ENCODE peak calls at places on chromosomes 5 and 9, in six cellular contexts. S is IMR-90, C is heart right ventricle, O is adrenal gland, F is SJSA1, Z is right lobe of liver. L is an unnamed sample.
A peak's percentile ranks its signal among the peaks of the same experiment; 100 is the strongest.

GRCh38 chr9:21933865-21934264 is 60.3 kb downstream of the CDKN2A start:
- DNase-seq in C (no peak), O (no peak), S (peak; percentile 57), Z (no peak), F (no peak), L (no peak)

GRCh38 chr5:7747728-7748127 is 103.2 kb downstream of the CFAP90 start:
- DNase-seq in Z (no peak), C (no peak), O (no peak), S (no peak), F (no peak), L (no peak)

GRCh38 chr5:138303365-138303764 is 28.2 kb downstream of the CDC25C start:
- DNase-seq in S (peak; percentile 68), F (no peak), C (no peak), Z (no peak), O (no peak), L (no peak)

GRCh38 chr5:15737882-15738677 is 238.1 kb downstream of the FBXL7 start:
- DNase-seq in O (no peak), S (peak; percentile 17), F (no peak), Z (no peak), C (no peak), L (no peak)

GRCh38 chr9:116605904-116606341 is 81.2 kb upstream of the TRIM32 start:
- DNase-seq in S (no peak), Z (no peak), C (peak; percentile 30), F (no peak), O (no peak), L (no peak)

GRCh38 chr9:122392284-122392683 is 21.5 kb downstream of the PTGS1 start:
- DNase-seq in S (no peak), O (no peak), F (no peak), Z (no peak), C (no peak), L (no peak)

GRCh38 chr5:138643040-138643791 is 68.0 kb upstream of the HSPA9 start:
- DNase-seq in S (no peak), C (no peak), F (no peak), O (no peak), Z (no peak), L (no peak)

GRCh38 chr9:122058051-122058450 is 35.1 kb downstream of the TTLL11 start:
- DNase-seq in S (no peak), C (no peak), O (no peak), Z (no peak), F (no peak), L (no peak)

GRCh38 chr5:133400831-133401351 is 211.4 kb downstream of the FSTL4 start:
- DNase-seq in S (no peak), Z (no peak), F (no peak), C (no peak), O (no peak), L (peak; percentile 59)

GRCh38 chr5:170473642-170474041 is 30.2 kb upstream of the KCNIP1 start:
- DNase-seq in C (no peak), S (no peak), F (no peak), O (no peak), Z (no peak), L (no peak)

GRCh38 chr5:79448336-79448735 is 65.6 kb downstream of the HOMER1 start:
- DNase-seq in C (no peak), O (no peak), S (peak; percentile 73), F (peak; percentile 80), Z (no peak), L (no peak)

GRCh38 chr5:126776499-126777256 is at the start of gene LMNB1:
- DNase-seq in O (peak; percentile 92), Z (peak; percentile 96), F (peak; percentile 100), S (peak; percentile 94), C (peak; percentile 94), L (peak; percentile 98)

GRCh38 chr5:99543841-99544240 is 615.0 kb upstream of the CHD1 start:
- DNase-seq in Z (no peak), S (no peak), F (no peak), O (no peak), C (no peak), L (no peak)

DNA sequence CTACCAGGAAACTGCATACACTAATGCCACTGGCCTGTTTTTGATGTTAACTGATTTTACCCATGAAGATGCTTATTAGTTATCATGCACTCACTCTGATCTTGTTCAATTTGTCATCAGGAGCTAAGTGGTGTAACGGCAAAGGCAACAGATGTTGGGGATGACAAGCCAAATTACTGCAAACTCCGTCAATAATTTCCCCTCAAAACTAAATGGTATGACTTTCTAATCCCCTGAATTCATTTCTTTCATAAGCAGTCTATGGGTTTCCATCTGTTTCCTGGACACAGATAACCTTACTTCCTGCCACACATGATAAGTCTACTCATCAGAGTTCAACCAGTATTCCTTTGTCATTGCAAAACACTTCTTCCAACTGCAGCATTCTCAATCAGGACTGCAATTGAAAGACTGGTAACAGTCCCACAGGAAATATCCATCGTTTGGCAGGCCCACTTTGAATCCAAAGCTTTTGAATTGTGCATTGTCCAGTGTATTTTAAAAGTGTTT is 96.2 kb upstream of the SMC2 start:
- DNase-seq in C (no peak), O (no peak), Z (no peak), F (no peak), S (no peak), L (no peak)
- H3K9me3 ChIP-seq in C (no peaks in the 10 kb centered on the region), O (no peaks in the 10 kb centered on the region), Z (no peaks in the 10 kb centered on the region), F (no peaks in the 10 kb centered on the region), S (no peaks in the 10 kb centered on the region), L (no peaks in the 10 kb centered on the region)

GRCh38 chr9:18495065-18495464 is 21.1 kb downstream of the ADAMTSL1 start:
- DNase-seq in F (no peak), C (no peak), Z (no peak), S (no peak), O (no peak), L (no peak)

GRCh38 chr9:18492612-18493011 is 18.7 kb downstream of the ADAMTSL1 start:
- DNase-seq in F (no peak), S (no peak), Z (no peak), O (no peak), C (no peak), L (no peak)

GRCh38 chr9:18490591-18491370 is 16.8 kb downstream of the ADAMTSL1 start:
- DNase-seq in S (peak; percentile 99), O (no peak), F (peak; percentile 76), C (no peak), Z (no peak), L (no peak)

GRCh38 chr9:18496586-18496985 is 22.6 kb downstream of the ADAMTSL1 start:
- DNase-seq in S (no peak), C (no peak), O (no peak), F (no peak), Z (no peak), L (no peak)

GRCh38 chr9:18493361-18494015 is 19.5 kb downstream of the ADAMTSL1 start:
- DNase-seq in C (no peak), S (peak; percentile 45), F (no peak), O (no peak), Z (no peak), L (no peak)
- H3K4me1 ChIP-seq in C (peaks cover 6% of the 10 kb centered on the region), S (peaks cover 5% of the 10 kb centered on the region), F (peaks cover 42% of the 10 kb centered on the region), O (peaks cover 6% of the 10 kb centered on the region), Z (no peaks in the 10 kb centered on the region), L (no peaks in the 10 kb centered on the region)

GRCh38 chr5:150931368-150931965 is 26.7 kb upstream of the ZNF300 start:
- DNase-seq in C (no peak), F (no peak), Z (no peak), O (no peak), S (no peak), L (no peak)
- H3K9me3 ChIP-seq in C (peaks cover 85% of the 10 kb centered on the region), F (peaks cover 38% of the 10 kb centered on the region), Z (peaks cover 5% of the 10 kb centered on the region), O (peaks cover 4% of the 10 kb centered on the region), S (peaks cover 42% of the 10 kb centered on the region), L (peaks cover 91% of the 10 kb centered on the region)

GRCh38 chr5:74500037-74500917 is 140.3 kb downstream of the ENC1 start:
- DNase-seq in S (no peak), F (no peak), C (no peak), Z (no peak), O (no peak), L (no peak)
- H3K4me1 ChIP-seq in S (no peaks in the 10 kb centered on the region), F (no peaks in the 10 kb centered on the region), C (peaks cover 15% of the 10 kb centered on the region), Z (no peaks in the 10 kb centered on the region), O (no peaks in the 10 kb centered on the region), L (no peaks in the 10 kb centered on the region)

GRCh38 chr9:40909821-40910220 is 218.7 kb downstream of the FOXD4L6 start:
- DNase-seq in Z (no peak), C (no peak), O (no peak), F (no peak), S (no peak), L (no peak)
- H3K9me3 ChIP-seq in Z (peaks cover 13% of the 10 kb centered on the region), C (peaks cover 51% of the 10 kb centered on the region), O (no peaks in the 10 kb centered on the region), F (peaks cover 14% of the 10 kb centered on the region), S (peaks cover 69% of the 10 kb centered on the region), L (peaks cover 100% of the 10 kb centered on the region)

DNA sequence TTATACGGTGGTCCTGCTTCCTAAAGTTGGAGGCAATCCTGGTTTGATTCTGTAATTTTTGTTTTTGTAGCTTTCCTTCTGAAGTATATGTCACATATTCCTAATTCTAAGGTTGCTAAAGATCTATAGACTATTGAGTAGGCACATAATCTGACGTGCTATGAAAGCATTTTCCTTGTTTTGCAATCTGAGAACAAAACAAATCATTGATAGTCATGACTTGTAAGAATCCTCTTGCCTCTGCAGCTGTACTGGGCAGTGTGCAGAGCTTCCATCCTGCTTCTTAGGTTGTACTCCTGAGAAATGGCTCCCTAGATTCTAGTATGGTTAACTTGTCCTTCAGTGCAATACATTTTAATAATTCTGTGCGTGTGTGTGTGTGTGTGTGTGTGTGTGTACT is 35.4 kb downstream of the SEMA6A start:
- DNase-seq in F (no peak), S (no peak), O (no peak), C (no peak), Z (no peak), L (no peak)
- H3K4me1 ChIP-seq in F (no peaks in the 10 kb centered on the region), S (no peaks in the 10 kb centered on the region), O (peaks cover 11% of the 10 kb centered on the region), C (peaks cover 14% of the 10 kb centered on the region), Z (no peaks in the 10 kb centered on the region), L (no peaks in the 10 kb centered on the region)

GRCh38 chr9:88414298-88414697 is 26.1 kb downstream of the SPIN1 start:
- DNase-seq in S (no peak), C (no peak), Z (no peak), F (no peak), O (no peak), L (no peak)
- H3K9me3 ChIP-seq in S (peaks cover 10% of the 10 kb centered on the region), C (peaks cover 11% of the 10 kb centered on the region), Z (no peaks in the 10 kb centered on the region), F (peaks cover 15% of the 10 kb centered on the region), O (no peaks in the 10 kb centered on the region), L (peaks cover 10% of the 10 kb centered on the region)

L was measured in spleen.